ENCODE peak calls at places on chromosomes 1 and 21, in four cellular contexts. One of them, this sample, is unnamed.

GRCh38 chr1:8267307-8267706 is 50.6 kb upstream of the SLC45A1 start:
- DNase-seq in CD8-positive, alpha-beta memory T cell: no peak
- DNase-seq in keratinocyte: no peak
- DNase-seq in left lung: no peak
- DNase-seq in this sample: no peak

GRCh38 chr1:77281491-77282186 is at the start of gene AK5:
- DNase-seq in left lung: peak; percentile 85
- DNase-seq in CD8-positive, alpha-beta memory T cell: no peak
- DNase-seq in keratinocyte: no peak
- DNase-seq in this sample: peak; percentile 65

GRCh38 chr1:196517193-196517592 is 91.0 kb downstream of the KCNT2 start:
- DNase-seq in keratinocyte: no peak
- DNase-seq in left lung: no peak
- DNase-seq in CD8-positive, alpha-beta memory T cell: no peak
- DNase-seq in this sample: no peak

GRCh38 chr1:1670866-1671265 is 12.1 kb upstream of the CDK11B start:
- DNase-seq in CD8-positive, alpha-beta memory T cell: no peak
- DNase-seq in keratinocyte: no peak
- DNase-seq in left lung: peak; percentile 50
- DNase-seq in this sample: no peak

GRCh38 chr1:40120128-40120527 is 23.1 kb upstream of the PPT1 start:
- DNase-seq in keratinocyte: no peak
- DNase-seq in left lung: no peak
- DNase-seq in CD8-positive, alpha-beta memory T cell: no peak
- DNase-seq in this sample: no peak

GRCh38 chr1:183844806-183845205 is 39.9 kb downstream of the RGL1 start:
- DNase-seq in keratinocyte: no peak
- DNase-seq in left lung: no peak
- DNase-seq in CD8-positive, alpha-beta memory T cell: no peak
- DNase-seq in this sample: no peak

GRCh38 chr1:199945591-199945990 is 81.9 kb upstream of the NR5A2 start:
- DNase-seq in left lung: no peak
- DNase-seq in CD8-positive, alpha-beta memory T cell: no peak
- DNase-seq in keratinocyte: no peak
- DNase-seq in this sample: no peak

GRCh38 chr1:151537112-151537511 is 3.0 kb upstream of the TUFT1 start:
- DNase-seq in CD8-positive, alpha-beta memory T cell: no peak
- DNase-seq in keratinocyte: peak; percentile 56
- DNase-seq in left lung: no peak
- DNase-seq in this sample: peak; percentile 56

GRCh38 chr1:81406292-81406691 is 394.4 kb upstream of the ADGRL2 start:
- DNase-seq in keratinocyte: no peak
- DNase-seq in left lung: no peak
- DNase-seq in CD8-positive, alpha-beta memory T cell: no peak
- DNase-seq in this sample: no peak

GRCh38 chr1:93109578-93109977 is 30.5 kb downstream of the MTF2 start:
- DNase-seq in CD8-positive, alpha-beta memory T cell: no peak
- DNase-seq in left lung: no peak
- DNase-seq in keratinocyte: no peak
- DNase-seq in this sample: no peak

GRCh38 chr1:86503477-86504129 is 34.9 kb downstream of the CLCA1 start:
- DNase-seq in CD8-positive, alpha-beta memory T cell: no peak
- DNase-seq in keratinocyte: no peak
- DNase-seq in left lung: peak; percentile 82
- DNase-seq in this sample: peak; percentile 9

GRCh38 chr1:100485855-100486258 is 52.1 kb upstream of the GPR88 start:
- DNase-seq in CD8-positive, alpha-beta memory T cell: no peak
- DNase-seq in left lung: no peak
- DNase-seq in keratinocyte: no peak
- DNase-seq in this sample: no peak

GRCh38 chr1:25805863-25806225 is 5.9 kb downstream of the SELENON start:
- DNase-seq in keratinocyte: no peak
- DNase-seq in left lung: no peak
- DNase-seq in CD8-positive, alpha-beta memory T cell: no peak
- DNase-seq in this sample: peak; percentile 88

GRCh38 chr1:72197786-72198185 is 84.6 kb downstream of the NEGR1 start:
- DNase-seq in keratinocyte: no peak
- DNase-seq in left lung: no peak
- DNase-seq in CD8-positive, alpha-beta memory T cell: no peak
- DNase-seq in this sample: no peak

GRCh38 chr1:75430526-75430925 is 180.4 kb downstream of the SLC44A5 start:
- DNase-seq in left lung: no peak
- DNase-seq in keratinocyte: no peak
- DNase-seq in CD8-positive, alpha-beta memory T cell: no peak
- DNase-seq in this sample: no peak

GRCh38 chr1:39342776-39343175 is 138.3 kb downstream of the MACF1 start:
- DNase-seq in CD8-positive, alpha-beta memory T cell: no peak
- DNase-seq in left lung: no peak
- DNase-seq in keratinocyte: no peak
- DNase-seq in this sample: no peak

GRCh38 chr1:25645641-25646400 is 29.2 kb downstream of the MAN1C1 start:
- DNase-seq in left lung: no peak
- DNase-seq in CD8-positive, alpha-beta memory T cell: no peak
- DNase-seq in keratinocyte: no peak
- DNase-seq in this sample: no peak

GRCh38 chr1:68409426-68409825 is 40.3 kb downstream of the RPE65 start:
- DNase-seq in left lung: no peak
- DNase-seq in CD8-positive, alpha-beta memory T cell: no peak
- DNase-seq in keratinocyte: no peak
- DNase-seq in this sample: peak; percentile 63

GRCh38 chr1:178540646-178541045 is 27.7 kb downstream of the TEX35 start:
- DNase-seq in keratinocyte: no peak
- DNase-seq in left lung: no peak
- DNase-seq in CD8-positive, alpha-beta memory T cell: no peak
- DNase-seq in this sample: peak; percentile 92

GRCh38 chr1:12518956-12519707 is 98.9 kb downstream of the DHRS3 start:
- DNase-seq in CD8-positive, alpha-beta memory T cell: no peak
- DNase-seq in keratinocyte: no peak
- DNase-seq in left lung: no peak
- DNase-seq in this sample: no peak

GRCh38 chr1:171210355-171210754 is 25.3 kb downstream of the FMO2 start:
- DNase-seq in left lung: no peak
- DNase-seq in CD8-positive, alpha-beta memory T cell: no peak
- DNase-seq in keratinocyte: no peak
- DNase-seq in this sample: no peak

DNA sequence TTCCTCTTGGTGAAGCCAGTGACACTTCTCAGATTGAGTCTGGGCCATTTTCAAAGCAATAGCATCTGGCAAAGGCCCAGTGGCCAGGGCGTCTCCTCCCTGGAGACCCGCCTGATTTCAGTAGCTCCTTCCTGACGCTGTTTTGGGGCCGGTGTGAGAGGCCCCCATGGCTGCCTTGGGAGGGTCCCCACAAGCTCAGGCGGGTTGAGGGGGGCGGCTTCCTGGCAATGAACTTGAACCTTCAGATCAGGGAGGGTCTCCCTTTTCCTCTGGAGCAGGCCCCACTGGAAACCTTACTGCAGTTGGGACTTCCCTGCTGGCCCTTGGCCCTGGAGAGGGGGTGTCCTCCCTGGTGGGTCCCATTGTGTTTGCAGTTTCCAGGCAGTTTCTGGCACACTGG is 121.2 kb downstream of the CRYAA start:
- DNase-seq in CD8-positive, alpha-beta memory T cell: no peak
- DNase-seq in left lung: no peak
- DNase-seq in keratinocyte: no peak
- DNase-seq in this sample: no peak
- H3K36me3 ChIP-seq in CD8-positive, alpha-beta memory T cell: no peaks in the 10 kb centered on the region
- H3K36me3 ChIP-seq in left lung: no peaks in the 10 kb centered on the region
- H3K36me3 ChIP-seq in keratinocyte: no peaks in the 10 kb centered on the region
- H3K36me3 ChIP-seq in this sample: no peaks in the 10 kb centered on the region

GRCh38 chr1:37240897-37241296 is 206.6 kb upstream of the GRIK3 start:
- DNase-seq in left lung: no peak
- DNase-seq in CD8-positive, alpha-beta memory T cell: no peak
- DNase-seq in keratinocyte: no peak
- DNase-seq in this sample: no peak
- H3K27me3 ChIP-seq in left lung: peaks cover 54% of the 10 kb centered on the region
- H3K27me3 ChIP-seq in CD8-positive, alpha-beta memory T cell: no peaks in the 10 kb centered on the region
- H3K27me3 ChIP-seq in keratinocyte: no peaks in the 10 kb centered on the region
- H3K27me3 ChIP-seq in this sample: no peaks in the 10 kb centered on the region

DNA sequence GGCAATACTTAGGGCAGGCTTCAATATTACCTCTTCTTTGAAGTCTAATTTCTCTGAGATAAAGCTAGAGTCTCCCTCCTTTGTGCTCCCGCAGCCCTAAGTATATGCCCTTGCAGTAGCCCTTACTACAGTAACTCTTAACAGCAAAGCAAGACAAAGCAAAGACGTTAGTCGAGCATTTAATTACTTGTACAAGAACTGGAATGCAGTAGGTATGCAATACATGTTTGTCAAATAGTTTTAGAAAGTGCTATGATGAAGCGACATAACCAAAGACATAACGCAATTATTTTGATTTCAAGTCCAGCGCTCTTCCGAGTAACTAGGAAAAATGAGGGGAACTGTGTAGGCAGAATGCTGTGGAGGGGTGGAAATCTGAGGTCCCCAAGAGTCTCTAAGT is 1.6 kb downstream of the P3H1 start:
- DNase-seq in keratinocyte: no peak
- DNase-seq in left lung: no peak
- DNase-seq in CD8-positive, alpha-beta memory T cell: no peak
- DNase-seq in this sample: no peak
- H3K4me3 ChIP-seq in keratinocyte: peak overlapping the region; percentile 74
- H3K4me3 ChIP-seq in left lung: peak overlapping the region; percentile 92
- H3K4me3 ChIP-seq in CD8-positive, alpha-beta memory T cell: peak overlapping the region; percentile 73
- H3K4me3 ChIP-seq in this sample: peak overlapping the region; percentile 87

GRCh38 chr1:46681333-46682034 is 9.8 kb downstream of the TEX38 start:
- DNase-seq in left lung: no peak
- DNase-seq in CD8-positive, alpha-beta memory T cell: no peak
- DNase-seq in keratinocyte: no peak
- DNase-seq in this sample: no peak
- H3K36me3 ChIP-seq in left lung: peaks cover 100% of the 10 kb centered on the region
- H3K36me3 ChIP-seq in CD8-positive, alpha-beta memory T cell: peaks cover 61% of the 10 kb centered on the region
- H3K36me3 ChIP-seq in keratinocyte: peaks cover 31% of the 10 kb centered on the region
- H3K36me3 ChIP-seq in this sample: peaks cover 67% of the 10 kb centered on the region

GRCh38 chr1:220281159-220281574 is 8.9 kb upstream of the RAB3GAP2 start:
- DNase-seq in left lung: no peak
- DNase-seq in CD8-positive, alpha-beta memory T cell: no peak
- DNase-seq in keratinocyte: no peak
- DNase-seq in this sample: no peak
- H3K27me3 ChIP-seq in left lung: no peaks in the 10 kb centered on the region
- H3K27me3 ChIP-seq in CD8-positive, alpha-beta memory T cell: peaks cover 7% of the 10 kb centered on the region
- H3K27me3 ChIP-seq in keratinocyte: no peaks in the 10 kb centered on the region
- H3K27me3 ChIP-seq in this sample: peaks cover 26% of the 10 kb centered on the region

GRCh38 chr1:116847175-116847574 is 62.5 kb upstream of the PTGFRN start:
- DNase-seq in CD8-positive, alpha-beta memory T cell: no peak
- DNase-seq in left lung: no peak
- DNase-seq in keratinocyte: no peak
- DNase-seq in this sample: no peak
- H3K4me3 ChIP-seq in CD8-positive, alpha-beta memory T cell: no peak overlapping the region
- H3K4me3 ChIP-seq in left lung: no peak overlapping the region
- H3K4me3 ChIP-seq in keratinocyte: no peak overlapping the region
- H3K4me3 ChIP-seq in this sample: no peak overlapping the region

DNA sequence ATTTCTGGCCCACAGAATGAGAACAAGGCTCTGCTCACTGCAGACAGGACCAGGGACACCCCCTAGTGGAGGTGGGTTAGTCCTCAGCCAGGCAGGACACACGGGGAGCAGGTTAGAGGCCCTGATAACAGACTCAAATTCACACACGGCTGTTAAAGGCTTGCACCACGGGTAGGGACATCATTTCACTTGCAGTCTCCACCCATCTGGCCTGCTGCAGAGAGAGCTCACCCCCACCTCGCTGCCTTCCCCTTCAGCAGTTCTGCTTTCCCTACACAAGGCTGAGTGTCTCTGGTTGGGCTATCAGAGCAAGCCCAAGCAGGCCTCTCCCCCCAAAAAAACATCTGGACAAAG is 20.6 kb downstream of the MEF2D start:
- DNase-seq in keratinocyte: no peak
- DNase-seq in CD8-positive, alpha-beta memory T cell: no peak
- DNase-seq in left lung: no peak
- DNase-seq in this sample: no peak
- H3K36me3 ChIP-seq in keratinocyte: peaks cover 65% of the 10 kb centered on the region
- H3K36me3 ChIP-seq in CD8-positive, alpha-beta memory T cell: peaks cover 73% of the 10 kb centered on the region
- H3K36me3 ChIP-seq in left lung: peaks cover 85% of the 10 kb centered on the region
- H3K36me3 ChIP-seq in this sample: peaks cover 81% of the 10 kb centered on the region